ENCODE peak calls at places on chromosomes 7 and 10, in four cellular contexts. M is ureter, N is myocyte, K is glutamatergic neuron. W is an unnamed sample.

GRCh38 chr10:102682441-102682840 is 31.8 kb downstream of the ARL3 start:
- DNase-seq in M (peak), N (no peak), K (no peak), W (no peak)

GRCh38 chr10:3426190-3426845 is 253.7 kb upstream of the PITRM1 start:
- DNase-seq in M (no peak), N (peak), K (no peak), W (no peak)

GRCh38 chr7:14228341-14228740 is 238.9 kb upstream of the ETV1 start:
- DNase-seq in M (no peak), N (peak), K (no peak), W (no peak)

GRCh38 chr7:33940503-33940902 is 35.2 kb downstream of the BMPER start:
- DNase-seq in M (no peak), N (no peak), K (no peak), W (no peak)

GRCh38 chr10:131859341-131860020 is 41.3 kb upstream of the PPP2R2D start:
- DNase-seq in M (no peak), N (no peak), K (no peak), W (no peak)

GRCh38 chr7:29749701-29750321 is 56.5 kb upstream of the WIPF3 start:
- DNase-seq in M (no peak), N (peak), K (no peak), W (peak)

GRCh38 chr10:2963889-2964631 is 103.3 kb upstream of the PFKP start:
- DNase-seq in M (no peak), N (no peak), K (no peak), W (no peak)

GRCh38 chr10:3692331-3692860 is 92.6 kb downstream of the KLF6 start:
- DNase-seq in M (no peak), N (no peak), K (no peak), W (no peak)

GRCh38 chr10:34651796-34652195 is 163.3 kb downstream of the PARD3 start:
- DNase-seq in M (no peak), N (no peak), K (no peak), W (no peak)

GRCh38 chr10:65620404-65621048 is 1305.3 kb upstream of the LRRTM3 start:
- DNase-seq in M (no peak), N (no peak), K (no peak), W (no peak)

GRCh38 chr10:4061441-4061951 is 276.5 kb upstream of the KLF6 start:
- DNase-seq in M (peak), N (no peak), K (no peak), W (no peak)

GRCh38 chr7:55065079-55065478 is 46.3 kb downstream of the EGFR start:
- DNase-seq in M (no peak), N (peak), K (no peak), W (no peak)

GRCh38 chr10:112298581-112298980 is 15.4 kb downstream of the TECTB start:
- DNase-seq in M (no peak), N (no peak), K (no peak), W (no peak)

GRCh38 chr10:48667960-48668541 is 16.6 kb upstream of the WDFY4 start:
- DNase-seq in M (no peak), N (peak), K (no peak), W (no peak)

GRCh38 chr7:36048902-36049240 is 104.2 kb upstream of the EEPD1 start:
- DNase-seq in M (no peak), N (no peak), K (no peak), W (no peak)

GRCh38 chr10:6891924-6892323 is 311.8 kb upstream of the PRKCQ start:
- DNase-seq in M (no peak), N (no peak), K (no peak), W (no peak)

GRCh38 chr10:124292911-124293640 is 125.6 kb downstream of the OAT start:
- DNase-seq in M (no peak), N (peak), K (no peak), W (no peak)

GRCh38 chr10:93334181-93334580 is 148.0 kb downstream of the MYOF start:
- DNase-seq in M (no peak), N (no peak), K (no peak), W (no peak)

GRCh38 chr10:12252882-12253546 is 57.0 kb downstream of the CDC123 start:
- DNase-seq in M (no peak), N (peak), K (peak), W (no peak)

GRCh38 chr7:22564511-22565045 is 64.6 kb upstream of the STEAP1B start:
- DNase-seq in M (no peak), N (peak), K (no peak), W (no peak)

GRCh38 chr10:72072639-72073038 is 15.7 kb downstream of the SPOCK2 start:
- DNase-seq in M (no peak), N (no peak), K (no peak), W (no peak)

GRCh38 chr7:81715984-81716588 is 53.8 kb downstream of the HGF start:
- DNase-seq in M (no peak), N (peak), K (peak), W (no peak)

GRCh38 chr10:29301359-29301910 is 12.6 kb downstream of the LYZL1 start:
- DNase-seq in M (no peak), N (no peak), K (no peak), W (no peak)

GRCh38 chr7:36159618-36160017 is 6.6 kb downstream of the EEPD1 start:
- DNase-seq in M (no peak), N (no peak), K (no peak), W (no peak)

GRCh38 chr10:110919349-110919931 is at the start of gene SHOC2:
- DNase-seq in M (no peak), N (no peak), K (peak), W (peak)

GRCh38 chr7:98250789-98251188 is 1.2 kb downstream of the TECPR1 start:
- DNase-seq in M (no peak), N (peak), K (no peak), W (no peak)

GRCh38 chr7:66221442-66221841 is 16.3 kb downstream of the TPST1 start:
- DNase-seq in M (no peak), N (no peak), K (no peak), W (no peak)

GRCh38 chr7:99919814-99920618 is 686 bp upstream of the TRIM4 start:
- DNase-seq in M (no peak), N (no peak), K (no peak), W (no peak)

GRCh38 chr10:29189272-29189671 is 99.6 kb upstream of the LYZL1 start:
- DNase-seq in M (no peak), N (peak), K (no peak), W (no peak)

GRCh38 chr7:33667261-33667660 is 238.1 kb upstream of the BMPER start:
- DNase-seq in M (no peak), N (no peak), K (no peak), W (no peak)

GRCh38 chr10:80392250-80392649 is 16.1 kb upstream of the PRXL2A start:
- DNase-seq in M (no peak), N (no peak), K (no peak), W (no peak)

GRCh38 chr7:32525839-32526238 is 30.6 kb downstream of the AVL9 start:
- DNase-seq in M (no peak), N (no peak), K (no peak), W (no peak)